ENCODE peak calls at places on chromosomes 3 and 15, in six cellular contexts. One of them, this sample, is unnamed.

GRCh38 chr3:112446343-112446742 is 52.9 kb downstream of the BTLA start:
- DNase-seq in H9: no peak
- DNase-seq in A549: no peak
- DNase-seq in pancreas: no peak
- DNase-seq in effector memory CD4-positive, alpha-beta T cell: no peak
- DNase-seq in suprapubic skin: no peak
- DNase-seq in this sample: no peak

GRCh38 chr15:80906159-80906775 is 83.4 kb downstream of the MESD start:
- DNase-seq in suprapubic skin: no peak
- DNase-seq in pancreas: peak
- DNase-seq in effector memory CD4-positive, alpha-beta T cell: no peak
- DNase-seq in H9: no peak
- DNase-seq in A549: no peak
- DNase-seq in this sample: peak

GRCh38 chr3:43621406-43621973 is 321 bp downstream of the ANO10 start:
- DNase-seq in effector memory CD4-positive, alpha-beta T cell: no peak
- DNase-seq in H9: no peak
- DNase-seq in suprapubic skin: peak
- DNase-seq in A549: no peak
- DNase-seq in pancreas: peak
- DNase-seq in this sample: no peak

GRCh38 chr15:83380682-83381081 is 66.5 kb upstream of the SH3GL3 start:
- DNase-seq in A549: peak
- DNase-seq in suprapubic skin: no peak
- DNase-seq in pancreas: peak
- DNase-seq in effector memory CD4-positive, alpha-beta T cell: no peak
- DNase-seq in H9: peak
- DNase-seq in this sample: peak

GRCh38 chr3:169812124-169812843 is 386 bp upstream of the LRRIQ4 start:
- DNase-seq in A549: no peak
- DNase-seq in pancreas: peak
- DNase-seq in effector memory CD4-positive, alpha-beta T cell: peak
- DNase-seq in suprapubic skin: peak
- DNase-seq in H9: peak
- DNase-seq in this sample: no peak

GRCh38 chr3:36795622-36796021 is 31.3 kb upstream of the DCLK3 start:
- DNase-seq in suprapubic skin: no peak
- DNase-seq in pancreas: no peak
- DNase-seq in A549: no peak
- DNase-seq in H9: no peak
- DNase-seq in effector memory CD4-positive, alpha-beta T cell: no peak
- DNase-seq in this sample: no peak

GRCh38 chr15:98823012-98823458 is 174.7 kb downstream of the IGF1R start:
- DNase-seq in suprapubic skin: no peak
- DNase-seq in A549: no peak
- DNase-seq in pancreas: no peak
- DNase-seq in H9: peak
- DNase-seq in effector memory CD4-positive, alpha-beta T cell: no peak
- DNase-seq in this sample: peak

GRCh38 chr15:80925597-80926059 is 64.0 kb downstream of the MESD start:
- DNase-seq in suprapubic skin: no peak
- DNase-seq in pancreas: no peak
- DNase-seq in H9: no peak
- DNase-seq in effector memory CD4-positive, alpha-beta T cell: no peak
- DNase-seq in A549: no peak
- DNase-seq in this sample: no peak

GRCh38 chr3:50327129-50327528 is 894 bp downstream of the TUSC2 start:
- DNase-seq in effector memory CD4-positive, alpha-beta T cell: no peak
- DNase-seq in pancreas: no peak
- DNase-seq in A549: no peak
- DNase-seq in H9: no peak
- DNase-seq in suprapubic skin: no peak
- DNase-seq in this sample: no peak

GRCh38 chr15:71127083-71127482 is 11.8 kb downstream of the THSD4 start:
- DNase-seq in A549: no peak
- DNase-seq in suprapubic skin: no peak
- DNase-seq in H9: no peak
- DNase-seq in pancreas: no peak
- DNase-seq in effector memory CD4-positive, alpha-beta T cell: no peak
- DNase-seq in this sample: no peak

GRCh38 chr3:49244589-49245205 is 32.3 kb downstream of the C3orf62 start:
- DNase-seq in A549: peak
- DNase-seq in pancreas: peak
- DNase-seq in effector memory CD4-positive, alpha-beta T cell: no peak
- DNase-seq in suprapubic skin: no peak
- DNase-seq in H9: peak
- DNase-seq in this sample: peak

GRCh38 chr3:71414189-71414924 is 169.2 kb downstream of the FOXP1 start:
- DNase-seq in A549: no peak
- DNase-seq in H9: no peak
- DNase-seq in pancreas: no peak
- DNase-seq in effector memory CD4-positive, alpha-beta T cell: no peak
- DNase-seq in suprapubic skin: no peak
- DNase-seq in this sample: no peak

GRCh38 chr3:51947215-51947900 is 5.2 kb downstream of the PARP3 start:
- DNase-seq in effector memory CD4-positive, alpha-beta T cell: no peak
- DNase-seq in H9: no peak
- DNase-seq in A549: no peak
- DNase-seq in suprapubic skin: peak
- DNase-seq in pancreas: no peak
- DNase-seq in this sample: no peak

GRCh38 chr15:69852482-69853275 is 245.0 kb downstream of the TLE3 start:
- DNase-seq in H9: no peak
- DNase-seq in A549: no peak
- DNase-seq in suprapubic skin: no peak
- DNase-seq in pancreas: no peak
- DNase-seq in effector memory CD4-positive, alpha-beta T cell: no peak
- DNase-seq in this sample: no peak

GRCh38 chr15:69853572-69853971 is 244.1 kb downstream of the TLE3 start:
- DNase-seq in effector memory CD4-positive, alpha-beta T cell: no peak
- DNase-seq in suprapubic skin: no peak
- DNase-seq in H9: peak
- DNase-seq in A549: peak
- DNase-seq in pancreas: no peak
- DNase-seq in this sample: no peak

GRCh38 chr15:69855601-69856000 is 242.1 kb downstream of the TLE3 start:
- DNase-seq in A549: no peak
- DNase-seq in pancreas: no peak
- DNase-seq in H9: no peak
- DNase-seq in suprapubic skin: no peak
- DNase-seq in effector memory CD4-positive, alpha-beta T cell: no peak
- DNase-seq in this sample: no peak

GRCh38 chr15:69855172-69855562 is 242.6 kb downstream of the TLE3 start:
- DNase-seq in effector memory CD4-positive, alpha-beta T cell: no peak
- DNase-seq in suprapubic skin: no peak
- DNase-seq in pancreas: no peak
- DNase-seq in A549: no peak
- DNase-seq in H9: no peak
- DNase-seq in this sample: no peak

DNA sequence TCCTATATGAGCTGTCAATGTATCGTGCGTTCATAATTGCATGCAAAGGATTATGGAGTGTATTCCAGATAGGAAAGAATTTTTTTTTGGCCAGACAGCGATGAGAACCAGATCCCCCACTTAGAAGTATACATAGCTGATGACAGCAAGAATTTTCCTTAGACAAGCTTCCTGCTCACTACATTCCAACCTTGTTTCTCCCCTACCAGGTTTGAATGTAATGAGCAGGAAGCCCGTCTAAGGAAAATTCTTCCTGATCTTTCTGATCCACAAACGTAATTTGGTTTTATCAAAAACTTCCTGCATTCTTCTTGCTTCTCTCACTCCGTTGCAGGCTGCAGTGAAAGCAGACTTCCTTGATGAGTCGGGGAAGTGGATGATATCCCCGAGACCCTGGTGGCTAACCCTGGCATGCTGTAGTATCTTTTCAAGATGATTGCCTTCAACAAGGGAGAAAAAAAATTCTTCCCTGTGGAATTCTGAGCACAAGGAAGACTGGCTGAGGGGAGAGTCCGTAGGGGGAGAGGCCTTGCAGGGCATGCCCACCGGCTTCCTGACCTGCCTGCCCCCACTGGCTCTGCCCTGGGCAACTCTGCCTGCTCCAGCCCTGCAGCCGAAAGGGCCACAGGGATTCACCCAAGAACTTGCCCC is 243.1 kb downstream of the TLE3 start:
- DNase-seq in A549: no peak
- DNase-seq in H9: no peak
- DNase-seq in effector memory CD4-positive, alpha-beta T cell: no peak
- DNase-seq in suprapubic skin: no peak
- DNase-seq in pancreas: no peak
- DNase-seq in this sample: no peak
- H3K27ac ChIP-seq in A549: no peak
- H3K27ac ChIP-seq in H9: no peak
- H3K27ac ChIP-seq in effector memory CD4-positive, alpha-beta T cell: no peak
- H3K27ac ChIP-seq in suprapubic skin: no peak
- H3K27ac ChIP-seq in pancreas: no peak
- H3K27ac ChIP-seq in this sample: no peak

GRCh38 chr15:88775776-88776175 is 27.5 kb upstream of the ACAN start:
- DNase-seq in pancreas: no peak
- DNase-seq in effector memory CD4-positive, alpha-beta T cell: no peak
- DNase-seq in suprapubic skin: no peak
- DNase-seq in A549: no peak
- DNase-seq in H9: no peak
- DNase-seq in this sample: no peak
- H3K27ac ChIP-seq in pancreas: no peak
- H3K27ac ChIP-seq in effector memory CD4-positive, alpha-beta T cell: no peak
- H3K27ac ChIP-seq in suprapubic skin: no peak
- H3K27ac ChIP-seq in A549: no peak
- H3K27ac ChIP-seq in H9: no peak
- H3K27ac ChIP-seq in this sample: no peak

GRCh38 chr15:40367673-40368611 is 9.9 kb downstream of the DISP2 start:
- DNase-seq in A549: peak
- DNase-seq in H9: peak
- DNase-seq in effector memory CD4-positive, alpha-beta T cell: peak
- DNase-seq in pancreas: peak
- DNase-seq in suprapubic skin: peak
- DNase-seq in this sample: peak
- H3K27ac ChIP-seq in A549: peak
- H3K27ac ChIP-seq in H9: no peak
- H3K27ac ChIP-seq in effector memory CD4-positive, alpha-beta T cell: peak
- H3K27ac ChIP-seq in pancreas: peak
- H3K27ac ChIP-seq in suprapubic skin: no peak
- H3K27ac ChIP-seq in this sample: no peak

GRCh38 chr15:42083916-42084315 is 10.4 kb downstream of the PLA2G4D start:
- DNase-seq in suprapubic skin: no peak
- DNase-seq in H9: peak
- DNase-seq in effector memory CD4-positive, alpha-beta T cell: no peak
- DNase-seq in A549: no peak
- DNase-seq in pancreas: no peak
- DNase-seq in this sample: no peak
- H3K27ac ChIP-seq in suprapubic skin: no peak
- H3K27ac ChIP-seq in H9: no peak
- H3K27ac ChIP-seq in effector memory CD4-positive, alpha-beta T cell: no peak
- H3K27ac ChIP-seq in A549: no peak
- H3K27ac ChIP-seq in pancreas: no peak
- H3K27ac ChIP-seq in this sample: peak

GRCh38 chr3:133992951-133993595 is 36.7 kb downstream of the SLCO2A1 start:
- DNase-seq in H9: peak
- DNase-seq in effector memory CD4-positive, alpha-beta T cell: no peak
- DNase-seq in A549: no peak
- DNase-seq in pancreas: no peak
- DNase-seq in suprapubic skin: no peak
- DNase-seq in this sample: no peak
- H3K27ac ChIP-seq in H9: no peak
- H3K27ac ChIP-seq in effector memory CD4-positive, alpha-beta T cell: no peak
- H3K27ac ChIP-seq in A549: no peak
- H3K27ac ChIP-seq in pancreas: no peak
- H3K27ac ChIP-seq in suprapubic skin: no peak
- H3K27ac ChIP-seq in this sample: no peak

GRCh38 chr3:189900578-189900977 is 220.1 kb downstream of the P3H2 start:
- DNase-seq in pancreas: no peak
- DNase-seq in suprapubic skin: no peak
- DNase-seq in A549: no peak
- DNase-seq in effector memory CD4-positive, alpha-beta T cell: no peak
- DNase-seq in H9: no peak
- DNase-seq in this sample: peak
- H3K27ac ChIP-seq in pancreas: no peak
- H3K27ac ChIP-seq in suprapubic skin: peak
- H3K27ac ChIP-seq in A549: peak
- H3K27ac ChIP-seq in effector memory CD4-positive, alpha-beta T cell: no peak
- H3K27ac ChIP-seq in H9: no peak
- H3K27ac ChIP-seq in this sample: peak